ENCODE peak calls at places on chromosomes 5 and 9, in ten cellular contexts. L is transverse colon, R is ovary, C is body of pancreas, D is uterus, W is heart left ventricle, N is A549, B is Peyer's patch, Y is GM12878, A is sigmoid colon. X is an unnamed sample. For H3K4me1, the result is how much of the 10 kb centered on the place peaks cover.

GRCh38 chr5:175743676-175744210 is 85.9 kb downstream of the HRH2 start:
- DNase-seq in B (no peak), L (no peak), W (no peak), Y (no peak), C (no peak), N (peak), D (no peak), R (no peak), A (no peak), X (no peak)

GRCh38 chr5:13945271-13945670 is 783 bp upstream of the DNAH5 start:
- DNase-seq in A (no peak), L (no peak), N (no peak), C (no peak), Y (no peak), W (no peak), D (no peak), R (no peak), B (no peak), X (no peak)

GRCh38 chr5:146338774-146339714 is at the start of gene POU4F3:
- DNase-seq in B (no peak), Y (no peak), R (no peak), D (no peak), N (peak), C (no peak), L (no peak), A (no peak), W (no peak), X (no peak)

GRCh38 chr5:93193756-93194155 is 387.3 kb downstream of the NR2F1-AS1 start:
- DNase-seq in C (no peak), D (no peak), L (no peak), N (no peak), A (no peak), B (no peak), W (no peak), R (no peak), Y (no peak), X (no peak)

GRCh38 chr5:34674226-34674625 is 18.1 kb downstream of the RAI14 start:
- DNase-seq in B (no peak), R (no peak), A (no peak), D (no peak), W (no peak), C (no peak), N (no peak), L (no peak), Y (no peak), X (no peak)

GRCh38 chr5:106827061-106827460 is 843.7 kb downstream of the EFNA5 start:
- DNase-seq in A (no peak), B (no peak), Y (no peak), N (peak), C (no peak), W (no peak), R (no peak), L (no peak), D (no peak), X (no peak)

GRCh38 chr5:68839019-68839552 is 254.7 kb upstream of the SLC30A5 start:
- DNase-seq in C (no peak), N (no peak), Y (no peak), W (no peak), L (no peak), R (no peak), A (no peak), D (no peak), B (no peak), X (no peak)

GRCh38 chr5:151829370-151829769 is 57.6 kb downstream of the G3BP1 start:
- DNase-seq in B (no peak), Y (no peak), R (no peak), W (no peak), D (no peak), N (no peak), C (no peak), L (no peak), A (no peak), X (no peak)

GRCh38 chr5:116032094-116032517 is at the start of gene ARL14EPL:
- DNase-seq in D (no peak), N (peak), Y (no peak), B (peak), R (peak), L (no peak), C (peak), A (no peak), W (no peak), X (peak)

GRCh38 chr5:80219381-80219780 is 36.5 kb downstream of the SERINC5 start:
- DNase-seq in A (no peak), W (no peak), Y (no peak), R (no peak), L (no peak), B (no peak), N (no peak), D (no peak), C (peak), X (no peak)

GRCh38 chr5:35098214-35098613 is 50.5 kb upstream of the AGXT2 start:
- DNase-seq in R (no peak), N (no peak), D (no peak), B (no peak), L (no peak), Y (no peak), A (no peak), C (no peak), W (no peak), X (no peak)

GRCh38 chr9:27888661-27889295 is 315.5 kb upstream of the C9orf72 start:
- DNase-seq in W (no peak), C (peak), B (peak), A (no peak), N (peak), Y (peak), D (no peak), R (no peak), L (peak), X (no peak)

GRCh38 chr9:93100265-93100636 is 4.2 kb downstream of the CARD19 start:
- DNase-seq in A (peak), L (peak), B (peak), N (no peak), D (peak), R (peak), C (no peak), W (no peak), Y (no peak), X (no peak)

GRCh38 chr5:127930311-127930710 is 153.3 kb upstream of the SLC12A2 start:
- DNase-seq in B (no peak), W (no peak), D (no peak), A (no peak), R (no peak), Y (no peak), N (peak), C (no peak), L (no peak), X (no peak)

GRCh38 chr5:177443144-177443983 is 3.2 kb upstream of the PRR7 start:
- DNase-seq in D (no peak), C (peak), W (no peak), Y (no peak), A (no peak), N (no peak), B (no peak), R (no peak), L (no peak), X (no peak)

GRCh38 chr5:116557669-116558271 is 16.9 kb downstream of the SEMA6A start:
- DNase-seq in A (no peak), L (no peak), W (no peak), Y (no peak), B (no peak), D (no peak), N (peak), R (no peak), C (no peak), X (no peak)

GRCh38 chr5:74631088-74631960 is 9.2 kb downstream of the ENC1 start:
- DNase-seq in W (no peak), N (peak), L (no peak), C (no peak), A (no peak), Y (peak), R (no peak), D (no peak), B (no peak), X (no peak)

GRCh38 chr5:180121799-180122198 is 50.2 kb upstream of the RNF130 start:
- DNase-seq in L (no peak), R (no peak), B (peak), Y (no peak), W (no peak), D (no peak), N (no peak), C (no peak), A (no peak), X (no peak)

GRCh38 chr9:34332370-34332964 is 3.1 kb downstream of the NUDT2 start:
- DNase-seq in Y (peak), W (no peak), L (no peak), A (no peak), N (peak), B (no peak), C (no peak), D (no peak), R (no peak), X (peak)

GRCh38 chr5:66306105-66306843 is 162.2 kb downstream of the SREK1 start:
- DNase-seq in Y (no peak), W (peak), A (peak), N (peak), D (peak), B (peak), R (peak), C (peak), L (peak), X (peak)

GRCh38 chr5:67617051-67617450 is 420.5 kb upstream of the CD180 start:
- DNase-seq in Y (no peak), B (no peak), A (no peak), N (no peak), C (no peak), R (no peak), D (no peak), L (no peak), W (no peak), X (no peak)

GRCh38 chr5:151137067-151137825 is 20.3 kb downstream of the ANXA6 start:
- DNase-seq in N (no peak), B (no peak), C (no peak), W (no peak), R (no peak), L (no peak), D (no peak), A (no peak), Y (no peak), X (no peak)

GRCh38 chr9:86644315-86645034 is 290.3 kb upstream of the TUT7 start:
- DNase-seq in Y (no peak), R (no peak), D (no peak), L (no peak), W (no peak), N (no peak), C (no peak), B (no peak), A (no peak), X (no peak)
- H3K4me1 ChIP-seq in Y (under half), R (under half), D (under half), L (under half), W (under half), N (under half), C (under half), B (under half), A (under half), X (under half)

DNA sequence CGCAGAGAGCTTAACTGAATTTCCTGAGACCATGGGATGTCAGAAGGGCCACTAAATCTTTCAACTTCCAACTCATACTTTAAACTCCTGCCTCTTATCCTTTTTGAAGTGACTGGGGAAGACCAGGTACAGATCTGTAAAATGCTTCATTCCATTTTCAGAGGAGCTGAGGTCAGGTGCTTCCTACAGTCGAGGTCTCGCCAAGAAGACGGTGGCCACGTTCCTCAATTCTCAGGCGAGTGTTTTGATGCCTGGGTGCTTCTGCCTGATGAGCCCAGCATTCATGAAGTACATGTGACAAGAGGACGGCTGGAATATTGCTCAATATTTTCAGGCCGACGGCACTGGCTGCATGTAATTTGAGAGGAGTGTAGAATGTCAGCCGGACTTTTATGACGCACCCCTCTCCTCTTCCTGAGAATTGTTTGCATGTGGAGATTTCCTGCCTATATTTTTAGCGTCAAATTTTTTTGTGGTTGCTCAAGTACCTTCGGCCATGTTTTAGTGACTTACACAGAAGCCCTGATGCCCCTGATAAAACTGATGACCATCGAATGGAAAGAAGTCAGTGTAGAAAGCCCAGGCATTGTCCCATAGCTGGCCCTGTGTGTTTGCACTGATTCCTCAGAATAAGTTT is 38.8 kb upstream of the GLRX start:
- DNase-seq in C (peak), R (peak), Y (no peak), W (peak), B (peak), N (peak), D (peak), L (peak), A (peak), X (peak)
- TF ChIP-seq POLR2A in C (no peak), R (no peak), Y (no peak), W (no peak), B (no peak), N (no peak), D (no peak), L (no peak), A (no peak), X (no peak)

DNA sequence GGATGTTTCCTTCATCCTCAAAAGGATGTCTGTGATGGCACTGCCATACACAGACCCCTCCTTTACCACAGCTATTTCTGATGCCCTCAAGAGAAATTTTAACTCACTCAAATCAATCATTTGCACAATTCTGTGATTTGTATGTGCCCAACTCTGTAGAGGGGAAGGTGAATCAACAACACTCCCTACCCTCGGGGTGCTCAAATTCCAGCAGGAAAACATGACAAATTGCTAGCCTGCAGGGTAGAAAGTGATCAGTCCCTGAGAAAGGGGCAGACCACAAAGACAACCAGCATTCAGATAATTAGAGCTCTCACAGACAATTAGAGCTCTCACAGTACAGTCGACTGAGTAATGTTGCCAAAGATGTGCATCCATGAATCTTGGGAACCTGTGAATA is 45.3 kb upstream of the FOXE1 start:
- DNase-seq in W (no peak), A (no peak), R (no peak), N (no peak), Y (no peak), L (no peak), B (no peak), C (no peak), D (no peak), X (no peak)
- H3K4me1 ChIP-seq in W (under half), A (under half), R (under half), N (under half), Y (under half), L (under half), B (under half), C (under half), D (under half), X (under half)

DNA sequence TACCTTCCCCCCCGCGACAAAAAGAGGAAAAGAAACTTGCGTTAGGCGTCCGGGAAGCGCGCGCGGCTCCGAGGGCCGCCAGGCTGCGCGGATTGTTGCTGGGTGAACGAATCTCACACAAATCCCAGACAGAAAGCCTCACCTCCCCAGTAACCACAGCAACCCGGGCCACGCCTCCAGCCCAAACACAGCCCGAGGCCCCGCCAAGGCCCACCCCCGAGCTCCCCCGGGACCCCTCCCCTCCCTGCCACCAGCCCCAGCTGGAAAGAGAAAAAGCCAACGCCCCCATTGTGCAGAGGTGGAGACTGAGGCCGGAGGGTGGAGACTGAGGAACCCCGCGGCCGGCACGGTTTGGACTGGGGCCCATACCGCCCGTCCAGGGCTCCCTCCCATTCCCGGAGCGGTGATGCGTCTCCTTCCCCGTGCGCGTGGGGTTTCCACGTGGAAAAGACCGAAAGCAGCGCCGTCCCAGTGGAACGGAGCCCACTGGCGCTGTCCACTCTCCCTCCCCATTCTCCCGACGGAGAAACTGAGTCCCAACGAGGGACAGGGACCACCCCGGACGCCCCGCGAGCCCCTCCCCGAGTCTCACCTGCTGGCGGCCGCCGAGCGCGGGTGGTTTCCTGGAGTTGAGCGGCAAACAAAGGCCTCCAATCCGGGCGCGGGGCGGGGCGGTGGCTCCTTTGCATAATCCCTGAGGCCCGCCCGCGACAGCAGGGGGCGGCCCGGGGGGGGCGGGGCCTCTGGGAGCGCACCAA is 10.2 kb upstream of the AKNA start:
- DNase-seq in R (peak), Y (peak), D (peak), A (peak), N (peak), L (peak), C (peak), W (peak), B (peak), X (peak)
- TF ChIP-seq POLR2A in R (peak), Y (peak), D (peak), A (peak), N (peak), L (peak), C (peak), W (no peak), B (peak), X (no peak)

DNA sequence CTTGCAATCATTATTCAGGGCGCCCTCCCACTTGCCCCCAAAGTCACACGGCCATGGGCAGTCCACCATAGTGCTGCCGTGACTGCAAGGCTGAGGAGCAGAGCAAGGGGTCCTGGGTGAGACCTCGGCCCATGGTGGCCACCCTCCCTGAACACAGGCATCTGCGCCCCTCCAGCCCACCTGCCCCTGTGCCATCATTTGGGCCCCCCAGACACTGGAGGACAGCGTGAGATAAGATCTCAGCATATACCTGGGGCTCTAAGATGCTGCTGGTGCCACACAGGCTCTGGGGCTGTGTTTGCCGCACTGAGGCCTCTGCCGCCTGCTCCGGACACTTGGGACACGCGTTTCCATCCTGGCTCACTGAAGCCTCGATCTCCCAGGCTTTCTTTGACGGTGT is 3.5 kb downstream of the TMEM250 start:
- DNase-seq in B (no peak), C (no peak), A (no peak), L (no peak), R (no peak), N (no peak), Y (no peak), W (no peak), D (no peak), X (no peak)
- H3K4me1 ChIP-seq in B (under half), C (under half), A (under half), L (under half), R (under half), N (under half), Y (under half), W (under half), D (under half), X (under half)

GRCh38 chr9:127113540-127113928 is 8.9 kb downstream of the ANGPTL2 start:
- DNase-seq in L (no peak), A (no peak), R (no peak), N (no peak), D (no peak), W (no peak), Y (no peak), B (no peak), C (no peak), X (no peak)
- TF ChIP-seq POLR2A in L (no peak), A (no peak), R (no peak), N (no peak), D (no peak), W (no peak), Y (no peak), B (no peak), C (no peak), X (no peak)

GRCh38 chr9:122382901-122383850 is 12.4 kb downstream of the PTGS1 start:
- DNase-seq in W (no peak), N (no peak), D (no peak), Y (no peak), R (no peak), A (peak), C (no peak), B (peak), L (no peak), X (no peak)

GRCh38 chr9:122386316-122386872 is 15.6 kb downstream of the PTGS1 start:
- DNase-seq in R (no peak), D (no peak), C (no peak), L (no peak), Y (no peak), N (no peak), W (no peak), B (peak), A (peak), X (no peak)

GRCh38 chr9:122381206-122381950 is 10.6 kb downstream of the PTGS1 start:
- DNase-seq in A (peak), Y (no peak), D (no peak), B (peak), W (no peak), R (no peak), N (no peak), C (no peak), L (no peak), X (no peak)

GRCh38 chr9:122387526-122387925 is 16.7 kb downstream of the PTGS1 start:
- DNase-seq in N (no peak), W (no peak), C (no peak), D (no peak), L (no peak), B (no peak), A (no peak), Y (no peak), R (no peak), X (no peak)

GRCh38 chr9:122383992-122384461 is 13.2 kb downstream of the PTGS1 start:
- DNase-seq in Y (no peak), L (no peak), N (peak), C (no peak), D (no peak), B (no peak), A (peak), R (no peak), W (no peak), X (no peak)
- H3K4me1 ChIP-seq in Y (under half), L (under half), N (under half), C (under half), D (under half), B (under half), A (under half), R (under half), W (under half), X (under half)

DNA sequence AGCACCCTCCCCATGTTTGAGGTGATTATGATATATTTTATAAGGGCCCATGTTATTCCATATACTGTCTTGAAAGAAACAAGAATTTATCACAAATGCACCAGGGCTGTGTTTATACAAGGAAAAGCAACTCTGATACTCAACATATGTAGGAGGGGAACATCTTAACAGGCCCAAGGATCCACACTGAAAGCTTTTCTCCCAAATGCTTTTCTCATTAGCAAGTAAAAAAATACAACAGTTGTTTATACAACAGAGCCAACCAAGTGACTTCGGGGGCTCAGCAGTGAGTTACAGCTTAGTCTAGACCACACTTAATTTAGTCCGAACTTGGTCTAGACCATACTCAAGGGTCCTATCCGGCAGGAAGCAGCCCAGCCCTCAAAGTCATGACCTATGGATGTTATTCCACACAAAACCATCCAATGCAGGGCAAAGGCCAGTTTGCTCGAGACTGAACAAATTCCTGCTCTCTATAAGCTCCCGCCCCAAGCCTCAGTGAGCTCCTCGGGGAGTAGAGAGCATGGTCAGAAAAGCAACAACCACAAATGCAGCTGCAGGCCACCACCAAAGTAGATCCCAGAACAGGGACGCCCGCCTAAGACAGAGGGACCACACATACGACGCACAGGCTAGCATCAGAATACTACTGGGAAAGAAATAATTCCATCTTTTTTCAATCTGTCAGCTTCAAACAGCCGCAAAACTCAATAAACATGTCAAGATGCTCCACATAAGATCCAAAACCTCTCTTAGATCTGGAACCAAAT is 6.8 kb downstream of the GZMK start:
- DNase-seq in C (no peak), Y (no peak), N (no peak), D (no peak), A (no peak), B (no peak), L (no peak), R (no peak), W (no peak), X (no peak)
- TF ChIP-seq POLR2A in C (no peak), Y (no peak), N (no peak), D (no peak), A (no peak), B (no peak), L (no peak), R (no peak), W (no peak), X (no peak)

GRCh38 chr5:39569857-39570256 is 145.1 kb upstream of the DAB2 start:
- DNase-seq in C (no peak), A (no peak), Y (no peak), L (no peak), W (no peak), D (no peak), N (no peak), R (no peak), B (no peak), X (no peak)
- H3K4me1 ChIP-seq in C (under half), A (under half), Y (under half), L (under half), W (under half), D (under half), N (under half), R (under half), B (under half), X (under half)

X was measured in adrenal gland.